ENCODE peak calls at places on chromosomes 4 and X, in four cellular contexts. S is endodermal cell, M is GM12865, G is A549. C is an unnamed sample.

GRCh38 chr4:48275247-48275646 is 5.6 kb upstream of the TEC start:
- DNase-seq in M (peak), G (peak), S (peak), C (peak)

GRCh38 chr4:168797176-168797575 is 212.9 kb downstream of the CBR4 start:
- DNase-seq in S (no peak), G (no peak), M (no peak), C (no peak)

GRCh38 chrX:69216911-69217310 is 51.7 kb upstream of the PJA1 start:
- DNase-seq in M (no peak), G (no peak), S (no peak), C (no peak)

GRCh38 chr4:173910911-173911310 is 372.6 kb downstream of the FBXO8 start:
- DNase-seq in S (no peak), G (no peak), M (no peak), C (no peak)

GRCh38 chr4:78691333-78691732 is 84.8 kb upstream of the BMP2K start:
- DNase-seq in S (no peak), G (no peak), M (no peak), C (no peak)

GRCh38 chrX:102720237-102721168 is at the start of gene GPRASP3:
- DNase-seq in M (peak), S (peak), G (peak), C (no peak)

GRCh38 chrX:131792356-131792749 is 230.7 kb upstream of the STK26 start:
- DNase-seq in S (no peak), M (peak), G (peak), C (no peak)

GRCh38 chrX:98523521-98523920 is 1639.8 kb downstream of the RPA4 start:
- DNase-seq in S (no peak), M (no peak), G (no peak), C (no peak)

GRCh38 chr4:130747842-130748241 is 1651.9 kb downstream of the C4orf33 start:
- DNase-seq in M (no peak), S (no peak), G (no peak), C (peak)

GRCh38 chrX:31591355-31591754 is 519.5 kb upstream of the FTHL17 start:
- DNase-seq in M (no peak), G (no peak), S (no peak), C (no peak)

GRCh38 chr4:149441338-149441737 is 374.3 kb downstream of the IQCM start:
- DNase-seq in G (no peak), S (no peak), M (no peak), C (no peak)

GRCh38 chr4:87506974-87507701 is 22.0 kb downstream of the SPARCL1 start:
- DNase-seq in G (no peak), S (no peak), M (no peak), C (peak)

GRCh38 chr4:127993150-127993549 is 27.9 kb downstream of the ABHD18 start:
- DNase-seq in G (no peak), S (no peak), M (no peak), C (no peak)

GRCh38 chr4:127995776-127996175 is 30.6 kb downstream of the ABHD18 start:
- DNase-seq in M (no peak), G (peak), S (no peak), C (no peak)

GRCh38 chr4:127997534-127998388 is 32.6 kb downstream of the ABHD18 start:
- DNase-seq in G (peak), S (no peak), M (peak), C (peak)
- TF ChIP-seq CTCF in G (peak), S (peak), M (peak), C (peak)

DNA sequence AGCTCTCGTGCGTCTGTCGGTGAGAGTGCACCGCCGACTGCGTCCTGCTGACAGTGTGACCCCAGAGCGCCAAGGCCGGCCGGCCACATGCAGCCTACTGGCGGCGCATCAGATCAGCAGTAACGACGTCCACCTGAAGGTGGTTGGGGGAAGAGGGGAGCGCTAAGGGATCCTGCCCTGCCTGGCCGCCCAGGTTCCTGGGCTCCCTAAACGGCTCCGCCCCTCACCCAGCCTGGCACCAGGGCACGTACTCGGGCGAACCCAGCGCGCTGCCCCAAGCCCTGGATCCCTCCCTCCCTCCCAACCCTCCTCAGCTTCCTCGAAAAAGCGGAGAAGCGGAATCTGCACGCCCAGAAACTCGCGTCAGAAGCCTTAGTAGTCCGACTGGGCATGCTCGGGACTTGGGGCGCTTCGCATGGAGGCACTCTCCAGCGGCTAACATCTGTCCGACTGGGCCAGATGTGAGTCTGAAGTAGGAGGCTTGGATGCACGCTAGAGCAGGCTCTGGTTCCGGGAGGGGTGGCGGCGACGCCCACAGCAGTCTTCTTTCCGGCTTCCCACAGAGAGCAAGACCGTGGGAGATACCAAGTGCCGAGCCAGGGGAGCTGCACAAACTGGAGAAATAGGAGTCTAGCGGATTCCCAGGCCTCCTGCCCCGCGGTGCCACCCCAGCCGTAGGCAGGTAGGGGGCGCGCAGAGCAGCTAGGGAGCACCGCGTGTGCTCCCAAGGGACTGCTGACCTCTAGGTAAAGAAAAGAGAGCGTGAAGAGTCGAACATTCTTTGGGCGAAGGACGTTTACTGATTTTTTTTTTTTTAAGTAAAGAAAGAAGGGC is 114.4 kb upstream of the TEX13C start:
- DNase-seq in S (peak), G (peak), M (peak), C (peak)
- TF ChIP-seq CTCF in S (peak), G (peak), M (peak), C (no peak)

DNA sequence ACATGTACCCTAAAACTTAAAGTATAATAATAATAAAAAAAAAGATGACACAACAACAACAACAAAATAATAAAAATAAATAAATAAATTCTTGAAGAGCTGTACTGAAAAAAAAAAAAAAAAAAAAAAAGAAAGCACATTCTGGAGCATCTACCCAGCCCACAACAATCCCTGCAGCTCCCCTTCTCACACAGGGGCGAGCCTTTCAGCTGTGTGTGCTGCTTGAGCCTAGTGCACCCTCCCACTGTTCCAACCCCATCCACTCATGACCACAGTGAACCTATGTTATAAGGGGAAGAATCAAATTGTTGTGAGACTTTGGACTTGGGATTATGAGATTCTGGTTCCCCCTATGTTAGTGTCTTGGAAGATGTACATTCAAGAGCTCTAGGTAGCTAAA is 161.5 kb upstream of the JADE1 start:
- DNase-seq in M (no peak), G (no peak), S (no peak), C (no peak)
- TF ChIP-seq CTCF in M (no peak), G (no peak), S (no peak), C (no peak)

GRCh38 chr4:32268949-32269348 is 1548.8 kb downstream of the PCDH7 start:
- DNase-seq in M (no peak), G (no peak), S (no peak), C (no peak)
- TF ChIP-seq CTCF in M (no peak), G (no peak), S (peak), C (no peak)